ENCODE peak calls at places on chromosome 7, in eight cellular contexts. S is fibroblast of pulmonary artery, V is DND-41, B is left ventricle myocardium inferior, M is chondrocyte, W is right atrium auricular region, L is GM10248, R is MCF 10A. O is an unnamed sample.

GRCh38 chr7:157657741-157658740 is 321.2 kb downstream of the DNAJB6 start:
- DNase-seq in S (no peak), V (no peak), B (no peak), M (no peak), W (no peak), L (no peak), R (no peak), O (no peak)

GRCh38 chr7:158006841-158007696 is 580.6 kb downstream of the PTPRN2 start:
- DNase-seq in S (no peak), V (no peak), B (no peak), M (no peak), W (no peak), L (no peak), R (no peak), O (no peak)

GRCh38 chr7:132577206-132578049 is 1.2 kb upstream of the PLXNA4 start:
- DNase-seq in S (peak), V (no peak), B (peak), M (no peak), W (no peak), L (no peak), R (no peak), O (peak)

GRCh38 chr7:815284-816216 is 16.7 kb upstream of the SUN1 start:
- DNase-seq in S (no peak), V (no peak), B (no peak), M (peak), W (no peak), L (peak), R (no peak), O (peak)

GRCh38 chr7:91239171-91239604 is 25.0 kb upstream of the FZD1 start:
- DNase-seq in S (peak), V (no peak), B (no peak), M (no peak), W (no peak), L (no peak), R (peak), O (no peak)

GRCh38 chr7:130972201-130972600 is 238.2 kb upstream of the KLF14 start:
- DNase-seq in S (no peak), V (no peak), B (no peak), M (no peak), W (no peak), L (no peak), R (no peak), O (no peak)

GRCh38 chr7:100865971-100866720 is 1.0 kb upstream of the TRIP6 start:
- DNase-seq in S (no peak), V (no peak), B (peak), M (no peak), W (no peak), L (no peak), R (peak), O (no peak)

GRCh38 chr7:111112439-111112838 is 21.5 kb downstream of the LRRN3 start:
- DNase-seq in S (peak), V (no peak), B (no peak), M (no peak), W (no peak), L (no peak), R (no peak), O (no peak)

GRCh38 chr7:34453150-34453549 is 204.9 kb upstream of the NPSR1 start:
- DNase-seq in S (peak), V (no peak), B (no peak), M (no peak), W (no peak), L (no peak), R (peak), O (no peak)

GRCh38 chr7:141754939-141755338 is 9.0 kb upstream of the TAS2R3 start:
- DNase-seq in S (peak), V (no peak), B (no peak), M (no peak), W (no peak), L (no peak), R (peak), O (peak)

GRCh38 chr7:34357946-34358345 is 300.1 kb upstream of the NPSR1 start:
- DNase-seq in S (no peak), V (no peak), B (no peak), M (no peak), W (no peak), L (no peak), R (no peak), O (no peak)

GRCh38 chr7:110595694-110596093 is 495.2 kb upstream of the LRRN3 start:
- DNase-seq in S (no peak), V (no peak), B (no peak), M (no peak), W (no peak), L (no peak), R (no peak), O (no peak)

GRCh38 chr7:20267482-20267881 is 50.3 kb upstream of the MACC1 start:
- DNase-seq in S (no peak), V (peak), B (no peak), M (no peak), W (no peak), L (no peak), R (no peak), O (peak)
- TF ChIP-seq CTCF in S (no peak), V (no peak), B (no peak), M (no peak), W (no peak), L (no peak), R (no peak), O (no peak)

DNA sequence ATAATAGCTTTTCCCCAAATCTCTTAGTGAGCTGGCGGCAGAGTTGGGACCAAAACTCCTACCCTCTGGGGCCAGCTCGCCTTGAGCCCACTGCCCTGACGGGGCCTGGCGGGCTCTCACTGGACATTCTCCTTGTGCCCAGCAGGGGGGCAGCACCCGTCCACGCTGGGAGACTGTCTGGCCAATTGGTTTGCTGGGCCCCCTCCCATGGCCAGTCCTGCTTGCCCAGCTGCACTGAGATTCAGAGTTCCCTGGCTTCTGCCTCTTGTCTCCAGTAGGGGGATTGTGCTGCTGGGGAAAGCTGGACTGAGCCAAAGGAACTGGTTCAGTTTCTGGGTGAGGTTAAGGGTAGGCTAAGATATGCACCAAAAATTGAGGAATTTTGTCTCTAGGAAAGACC is 59.8 kb downstream of the RAMP3 start:
- DNase-seq in S (no peak), V (no peak), B (no peak), M (no peak), W (peak), L (no peak), R (peak), O (peak)
- TF ChIP-seq CTCF in S (peak), V (peak), B (peak), M (peak), W (peak), L (no peak), R (peak), O (peak)

DNA sequence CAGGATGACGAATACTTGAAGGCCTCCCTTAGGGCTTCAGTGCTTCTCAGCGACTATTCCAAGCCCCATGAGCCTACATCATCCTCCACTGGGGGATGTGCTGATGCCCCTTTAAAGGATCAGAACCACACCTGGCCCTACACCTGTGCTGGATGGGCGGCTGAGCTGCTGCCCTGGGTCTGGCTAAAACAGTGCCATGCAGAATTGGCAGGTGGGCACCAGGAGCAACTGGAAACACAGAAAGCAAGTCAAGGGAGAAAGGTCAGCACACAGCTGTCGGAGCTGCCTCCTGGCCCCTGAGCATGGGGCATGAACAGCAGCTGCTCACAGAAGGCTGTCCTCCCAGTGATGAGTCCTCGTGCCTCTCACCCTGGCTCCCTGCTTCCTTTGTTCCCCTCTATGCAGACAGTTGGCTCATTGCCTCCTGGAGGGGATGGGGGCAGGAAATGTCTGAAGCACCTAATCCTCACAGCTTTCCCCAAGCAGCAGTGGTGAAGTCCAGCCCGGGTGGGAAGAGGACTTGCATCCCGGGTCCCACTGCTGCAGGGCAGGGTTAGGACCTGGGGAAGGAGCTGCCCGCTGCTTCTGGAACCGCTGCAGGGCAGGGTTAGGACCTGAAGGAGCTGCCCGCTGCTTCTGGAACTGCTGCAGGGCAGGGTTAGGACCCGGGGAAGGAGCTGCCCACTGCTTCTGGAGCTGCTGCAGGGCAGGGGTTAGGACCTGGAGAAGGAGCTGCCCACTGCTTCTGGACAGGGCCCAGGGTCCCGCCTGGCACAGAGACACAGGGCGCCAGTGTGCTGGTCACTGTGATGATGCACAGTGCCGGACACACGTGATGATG is 37.4 kb downstream of the VIPR2 start:
- DNase-seq in S (no peak), V (no peak), B (no peak), M (peak), W (no peak), L (no peak), R (no peak), O (no peak)
- TF ChIP-seq CTCF in S (no peak), V (no peak), B (no peak), M (no peak), W (no peak), L (no peak), R (no peak), O (no peak)

GRCh38 chr7:105388373-105389089 is at the start of gene SRPK2:
- DNase-seq in S (peak), V (peak), B (peak), M (peak), W (no peak), L (peak), R (peak), O (peak)

GRCh38 chr7:105391429-105391828 is 2.7 kb upstream of the SRPK2 start:
- DNase-seq in S (no peak), V (no peak), B (no peak), M (no peak), W (no peak), L (no peak), R (no peak), O (no peak)

GRCh38 chr7:105389889-105390288 is 1.2 kb upstream of the SRPK2 start:
- DNase-seq in S (no peak), V (no peak), B (no peak), M (no peak), W (no peak), L (no peak), R (no peak), O (no peak)

GRCh38 chr7:105389090-105389650 is 449 bp upstream of the SRPK2 start:
- DNase-seq in S (peak), V (peak), B (peak), M (no peak), W (no peak), L (no peak), R (peak), O (no peak)

DNA sequence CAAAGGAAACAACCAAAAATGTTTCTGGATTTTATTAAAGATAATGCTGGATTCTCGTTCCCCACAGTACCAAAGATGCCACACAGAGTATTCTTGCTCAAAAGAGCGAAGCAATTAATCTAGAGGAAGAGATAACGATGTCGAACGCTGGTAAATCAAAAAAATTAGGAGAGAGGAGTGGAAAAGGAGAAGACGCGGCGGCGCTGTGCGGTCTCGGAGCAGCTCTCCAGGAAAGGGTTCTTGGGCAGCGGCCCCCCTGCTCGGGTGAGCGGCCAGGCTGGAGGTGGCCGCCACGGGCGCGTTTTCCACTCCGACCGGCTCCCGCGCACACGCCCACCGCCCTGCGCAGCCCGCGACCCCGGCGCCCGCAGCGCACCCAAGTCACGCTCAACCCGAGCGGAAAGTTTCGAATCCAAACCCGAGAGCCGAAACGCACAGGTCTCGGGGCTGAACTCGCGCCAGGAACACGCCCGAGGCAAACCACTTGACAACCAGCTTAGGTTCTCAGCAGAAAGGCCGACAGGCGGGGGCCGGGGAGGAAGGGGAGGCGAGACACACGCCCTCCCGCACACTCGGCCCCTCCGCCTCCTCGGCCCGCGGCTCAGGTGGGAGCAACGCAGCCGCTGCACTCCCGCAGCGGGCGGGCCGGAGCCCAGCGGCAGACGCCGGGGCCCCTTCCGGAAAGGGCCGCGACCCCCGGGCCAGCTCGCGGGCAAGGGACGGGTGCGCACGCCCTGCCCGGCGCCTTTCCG is 924 bp downstream of the SRPK2 start:
- DNase-seq in S (peak), V (peak), B (peak), M (no peak), W (no peak), L (peak), R (peak), O (peak)
- TF ChIP-seq CTCF in S (no peak), V (peak), B (no peak), M (peak), W (no peak), L (no peak), R (no peak), O (no peak)

DNA sequence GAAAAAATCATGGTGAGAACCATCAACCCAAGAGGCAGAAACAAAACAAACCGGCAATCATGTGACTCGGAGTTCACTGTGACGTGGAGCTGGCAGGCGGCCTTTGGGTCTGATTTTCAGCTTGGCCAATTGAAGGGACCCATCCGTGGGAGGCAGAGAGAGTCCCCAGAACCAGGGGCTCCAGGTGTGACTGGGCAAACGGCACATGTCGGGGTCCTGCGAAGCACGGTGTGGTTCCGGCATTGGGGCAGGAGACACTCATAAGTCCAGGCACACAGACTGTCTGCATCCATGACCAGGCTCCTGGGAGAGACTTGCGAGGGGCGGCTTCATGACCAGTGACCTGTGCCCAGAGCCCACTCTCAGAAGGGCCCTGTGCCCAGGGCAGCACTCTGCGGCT is 12.6 kb upstream of the CNPY1 start:
- DNase-seq in S (no peak), V (no peak), B (no peak), M (peak), W (no peak), L (no peak), R (no peak), O (no peak)
- TF ChIP-seq CTCF in S (no peak), V (no peak), B (no peak), M (no peak), W (no peak), L (no peak), R (no peak), O (no peak)

DNA sequence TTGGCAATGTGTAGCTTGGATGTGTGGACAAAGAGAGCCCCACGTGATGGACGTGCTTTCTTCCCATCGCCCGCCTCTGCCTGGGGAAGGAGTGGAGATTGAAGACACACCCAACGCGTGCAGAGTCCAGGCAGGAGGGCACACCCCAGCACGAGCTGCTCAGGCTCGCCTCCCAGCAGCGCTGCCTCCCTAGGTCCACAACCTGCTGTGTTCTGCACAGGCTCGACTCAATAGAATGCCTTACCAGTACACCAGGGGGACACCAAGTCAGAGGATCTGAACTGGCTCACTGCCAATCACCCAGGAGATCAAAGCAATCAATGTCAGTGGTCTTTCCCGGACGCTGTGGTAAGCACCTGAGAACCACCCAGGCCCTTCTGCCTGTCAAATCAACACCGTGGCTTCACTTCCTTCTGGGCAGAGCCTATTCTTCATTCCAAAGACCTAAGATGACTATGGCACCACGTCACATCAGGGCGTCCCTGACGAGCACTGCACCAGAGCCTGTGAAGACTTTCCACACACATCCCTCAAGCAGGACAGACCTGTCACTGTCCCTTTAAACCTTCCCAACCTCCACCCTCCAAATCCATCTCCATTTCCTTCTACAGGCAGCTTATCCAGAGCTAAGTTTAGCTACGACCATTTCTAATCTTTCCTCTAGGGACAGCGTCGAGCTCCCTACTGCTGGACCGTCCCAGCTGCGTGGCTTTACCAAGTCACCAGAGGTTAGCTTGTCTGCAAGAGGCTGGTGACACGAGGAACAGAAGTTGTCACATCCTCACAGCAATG is 72.3 kb downstream of the AMZ1 start:
- DNase-seq in S (peak), V (no peak), B (peak), M (no peak), W (no peak), L (no peak), R (peak), O (no peak)
- TF ChIP-seq CTCF in S (peak), V (peak), B (peak), M (peak), W (peak), L (no peak), R (peak), O (peak)